ENCODE peak calls at places on chromosome 2, in four cellular contexts. Q is IMR-90, T is GM12878, Y is endothelial cell of umbilical vein. Z is an unnamed sample.

GRCh38 chr2:152564754-152565551 is 152.3 kb downstream of the PRPF40A start:
- DNase-seq in Q (no peak), T (peak), Y (no peak), Z (no peak)

GRCh38 chr2:216370961-216371633 is 1.2 kb downstream of the MARCHF4 start:
- DNase-seq in Q (no peak), T (no peak), Y (peak), Z (no peak)

GRCh38 chr2:127086800-127087737 is 19.9 kb downstream of the BIN1 start:
- DNase-seq in Q (peak), T (peak), Y (peak), Z (peak)

GRCh38 chr2:55871637-55872036 is 51.9 kb downstream of the EFEMP1 start:
- DNase-seq in Q (no peak), T (no peak), Y (no peak), Z (no peak)

GRCh38 chr2:193985272-193985671 is 1671.8 kb upstream of the SLC39A10 start:
- DNase-seq in Q (no peak), T (no peak), Y (no peak), Z (no peak)

GRCh38 chr2:33038230-33038629 is 91.5 kb downstream of the LTBP1 start:
- DNase-seq in Q (no peak), T (no peak), Y (no peak), Z (no peak)

GRCh38 chr2:205895981-205896655 is 189.9 kb downstream of the INO80D start:
- DNase-seq in Q (no peak), T (no peak), Y (no peak), Z (no peak)

GRCh38 chr2:133346654-133347053 is 221.6 kb downstream of the NCKAP5 start:
- DNase-seq in Q (peak), T (no peak), Y (no peak), Z (no peak)

GRCh38 chr2:127569274-127570065 is 34.0 kb downstream of the MYO7B start:
- DNase-seq in Q (peak), T (no peak), Y (peak), Z (no peak)

GRCh38 chr2:120291464-120292311 is 39.0 kb downstream of the RALB start:
- DNase-seq in Q (peak), T (no peak), Y (no peak), Z (peak)

GRCh38 chr2:144459937-144460336 is 60.0 kb downstream of the ZEB2 start:
- DNase-seq in Q (peak), T (no peak), Y (peak), Z (peak)

GRCh38 chr2:218959761-218960195 is 312 bp downstream of the CDK5R2 start:
- DNase-seq in Q (no peak), T (no peak), Y (no peak), Z (no peak)

GRCh38 chr2:47907097-47907781 is 941 bp upstream of the FBXO11 start:
- DNase-seq in Q (no peak), T (no peak), Y (no peak), Z (peak)

GRCh38 chr2:96164459-96165184 is 19.4 kb upstream of the DUSP2 start:
- DNase-seq in Q (no peak), T (peak), Y (no peak), Z (no peak)

GRCh38 chr2:28432362-28432761 is 39.7 kb downstream of the FOSL2 start:
- DNase-seq in Q (no peak), T (no peak), Y (no peak), Z (no peak)

GRCh38 chr2:230870544-230871360 is 6.0 kb downstream of the ITM2C start:
- DNase-seq in Q (no peak), T (no peak), Y (no peak), Z (no peak)

GRCh38 chr2:82275599-82275998 is 1971.0 kb upstream of the LRRTM1 start:
- DNase-seq in Q (no peak), T (no peak), Y (no peak), Z (no peak)

GRCh38 chr2:241931976-241932894 is 62.7 kb downstream of the RTP5 start:
- DNase-seq in Q (no peak), T (no peak), Y (no peak), Z (no peak)

GRCh38 chr2:96203130-96204028 is 5.2 kb downstream of the STARD7 start:
- DNase-seq in Q (no peak), T (no peak), Y (peak), Z (no peak)

GRCh38 chr2:227188292-227188691 is 23.9 kb downstream of the COL4A3 start:
- DNase-seq in Q (peak), T (no peak), Y (no peak), Z (no peak)

GRCh38 chr2:168573128-168573903 is 117.2 kb downstream of the CERS6 start:
- DNase-seq in Q (peak), T (no peak), Y (no peak), Z (no peak)

GRCh38 chr2:149733936-149734685 is 146.5 kb upstream of the MMADHC start:
- DNase-seq in Q (peak), T (no peak), Y (peak), Z (no peak)

GRCh38 chr2:121334581-121335293 is 49.7 kb upstream of the TFCP2L1 start:
- DNase-seq in Q (no peak), T (no peak), Y (no peak), Z (no peak)

GRCh38 chr2:55119711-55120487 is 69.6 kb upstream of the RTN4 start:
- DNase-seq in Q (no peak), T (no peak), Y (no peak), Z (no peak)

DNA sequence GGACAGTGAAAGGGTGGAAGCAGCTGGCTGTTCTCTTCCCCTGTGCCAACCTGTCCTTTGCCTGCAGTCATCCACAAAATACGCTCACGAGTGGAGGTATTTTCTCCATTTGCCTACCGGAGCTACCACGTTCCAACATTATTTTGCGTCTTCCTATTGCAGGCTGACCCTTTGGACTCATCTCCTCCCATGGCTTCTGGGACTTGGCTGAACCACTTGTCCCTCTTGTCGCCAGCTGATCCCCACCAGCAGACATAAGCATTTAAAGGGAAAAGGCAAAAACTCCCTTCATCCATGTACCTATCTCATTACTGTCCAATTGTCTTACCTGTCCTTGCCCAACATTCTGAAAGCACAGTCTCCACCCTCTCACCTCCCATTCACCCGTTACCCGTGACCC is 13.0 kb downstream of the C2orf74 start:
- DNase-seq in Q (no peak), T (no peak), Y (no peak), Z (no peak)
- TF ChIP-seq FOS in Q (no peak), T (no peak), Y (no peak), Z (no peak)

DNA sequence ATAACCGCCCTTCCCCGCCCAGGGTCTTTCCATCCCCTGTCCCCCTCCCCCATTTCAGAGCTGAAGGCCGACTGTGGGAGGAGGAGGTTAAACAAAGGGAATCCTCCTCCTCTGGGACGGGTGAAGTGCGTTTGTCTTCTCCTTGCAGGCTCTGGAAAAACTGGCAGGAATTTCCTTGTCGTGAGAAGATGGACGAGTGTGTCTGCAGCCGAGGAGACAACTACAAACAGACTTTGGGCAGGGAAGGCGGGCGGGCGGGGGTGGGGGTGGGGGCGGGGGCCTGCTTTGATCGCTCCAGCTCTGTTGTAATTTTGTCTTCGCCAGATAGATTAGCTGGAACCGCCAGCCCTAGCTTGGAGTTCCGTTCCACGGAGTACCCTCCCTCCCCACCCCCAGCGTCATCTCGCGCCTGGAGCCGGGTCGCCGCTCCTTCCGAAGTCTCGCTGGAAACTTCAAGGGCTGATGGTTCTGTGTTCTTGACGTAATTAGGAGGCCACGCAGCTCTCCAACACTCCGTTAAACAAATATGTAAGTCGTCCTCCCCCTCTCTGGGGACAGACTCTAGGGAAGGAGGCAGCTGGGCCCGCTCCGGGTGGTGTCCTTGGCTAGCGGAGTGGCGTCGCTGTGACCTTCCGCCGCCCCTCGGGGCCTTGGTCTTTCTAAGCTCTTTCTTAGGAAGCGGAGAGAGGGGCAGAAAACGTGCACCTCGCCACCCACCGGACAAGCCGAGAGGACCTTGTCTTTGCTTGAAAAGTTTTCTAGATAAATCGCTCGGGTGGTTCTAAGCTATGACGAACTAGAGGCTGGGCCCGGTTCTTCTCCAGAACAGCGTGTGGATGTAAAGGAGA is 6.2 kb upstream of the SP9 start:
- DNase-seq in Q (no peak), T (no peak), Y (no peak), Z (no peak)
- TF ChIP-seq FOS in Q (no peak), T (no peak), Y (no peak), Z (no peak)

GRCh38 chr2:128635361-128635900 is 316.8 kb upstream of the HS6ST1 start:
- DNase-seq in Q (no peak), T (no peak), Y (no peak), Z (no peak)

GRCh38 chr2:128632491-128632780 is 313.8 kb upstream of the HS6ST1 start:
- DNase-seq in Q (no peak), T (no peak), Y (no peak), Z (no peak)

GRCh38 chr2:128630974-128631697 is 312.5 kb upstream of the HS6ST1 start:
- DNase-seq in Q (no peak), T (no peak), Y (no peak), Z (no peak)

GRCh38 chr2:128631698-128632490 is 313.2 kb upstream of the HS6ST1 start:
- DNase-seq in Q (no peak), T (no peak), Y (no peak), Z (no peak)

GRCh38 chr2:128633501-128633900 is 314.8 kb upstream of the HS6ST1 start:
- DNase-seq in Q (peak), T (no peak), Y (no peak), Z (no peak)
- TF ChIP-seq FOS in Q (no peak), T (no peak), Y (no peak), Z (no peak)

GRCh38 chr2:226187601-226188000 is 612.0 kb downstream of the IRS1 start:
- DNase-seq in Q (peak), T (no peak), Y (no peak), Z (no peak)
- TF ChIP-seq FOS in Q (no peak), T (no peak), Y (no peak), Z (no peak)